ENCODE peak calls at places on chromosome 19, in nine cellular contexts. D, C, M, P, X, L, S, Q and Z are unnamed samples.

GRCh38 chr19:16582486-16583261 is 10.5 kb upstream of the SLC35E1 start:
- DNase-seq in D (no peak), L (no peak), Q (no peak), P (no peak), C (no peak), M (no peak), X (no peak), S (no peak), Z (no peak)

GRCh38 chr19:14066139-14066538 is 4.3 kb upstream of the PALM3 start:
- DNase-seq in P (no peak), X (no peak), S (no peak), L (no peak), M (no peak), D (no peak), C (no peak), Q (no peak), Z (no peak)

GRCh38 chr19:2087621-2088100 is 8.5 kb downstream of the MOB3A start:
- DNase-seq in D (no peak), Q (no peak), C (no peak), S (no peak), L (no peak), P (no peak), M (no peak), X (peak; percentile 50), Z (no peak)

GRCh38 chr19:55258476-55258827 is 365 bp downstream of the PPP6R1 start:
- DNase-seq in P (no peak), D (peak; percentile 80), L (no peak), S (no peak), Q (peak; percentile 42), X (peak; percentile 37), C (peak; percentile 80), M (peak; percentile 49), Z (peak; percentile 21)

GRCh38 chr19:38975214-38975860 is at the start of gene FBXO17:
- DNase-seq in S (peak; percentile 30), L (peak; percentile 38), Q (peak; percentile 39), C (peak; percentile 86), M (no peak), D (peak; percentile 88), X (no peak), P (peak; percentile 68), Z (peak; percentile 62)

GRCh38 chr19:2047449-2048103 is 3.5 kb downstream of the MKNK2 start:
- DNase-seq in C (no peak), S (no peak), X (no peak), M (no peak), D (no peak), L (no peak), Q (no peak), P (peak; percentile 61), Z (no peak)

GRCh38 chr19:34184880-34185491 is 12.7 kb downstream of the LSM14A start:
- DNase-seq in X (no peak), M (no peak), D (peak; percentile 28), S (no peak), P (peak; percentile 45), Q (no peak), C (peak; percentile 21), L (no peak), Z (no peak)

GRCh38 chr19:47473336-47473735 is 1.6 kb upstream of the SLC8A2 start:
- DNase-seq in Q (no peak), M (no peak), C (no peak), S (no peak), D (no peak), P (no peak), X (no peak), L (no peak), Z (no peak)

GRCh38 chr19:51002542-51003311 is 1.3 kb upstream of the KLK8 start:
- DNase-seq in D (no peak), Q (no peak), C (no peak), L (peak; percentile 6), M (no peak), X (peak; percentile 21), P (no peak), S (no peak), Z (peak; percentile 59)